ENCODE peak calls at places on chromosomes 5 and 9, in four cellular contexts. L, C, I and P are unnamed samples.

GRCh38 chr5:97172227-97172626 is 10.8 kb downstream of the RIOK2 start:
- DNase-seq in L (no peak), C (no peak), I (no peak), P (no peak)

GRCh38 chr9:124654431-124654830 is 116.7 kb downstream of the NR6A1 start:
- DNase-seq in L (no peak), C (no peak), I (no peak), P (peak; percentile 68)

GRCh38 chr5:32690153-32690552 is 21.0 kb upstream of the NPR3 start:
- DNase-seq in L (no peak), C (no peak), I (no peak), P (peak; percentile 16)

GRCh38 chr9:68637020-68637419 is 68.0 kb upstream of the PIP5K1B start:
- DNase-seq in L (no peak), C (no peak), I (no peak), P (no peak)

GRCh38 chr9:33159058-33159759 is 7.9 kb downstream of the B4GALT1 start:
- DNase-seq in L (no peak), C (no peak), I (no peak), P (peak; percentile 47)

GRCh38 chr5:172692981-172693380 is 51.9 kb downstream of the NEURL1B start:
- DNase-seq in L (no peak), C (no peak), I (no peak), P (no peak)

GRCh38 chr9:13410566-13411031 is 131.1 kb upstream of the MPDZ start:
- DNase-seq in L (no peak), C (no peak), I (no peak), P (no peak)

GRCh38 chr5:1536298-1537165 is 12.8 kb upstream of the LPCAT1 start:
- DNase-seq in L (no peak), C (peak; percentile 40), I (no peak), P (no peak)

GRCh38 chr9:129307227-129307970 is 129.3 kb upstream of the IER5L start:
- DNase-seq in L (no peak), C (no peak), I (no peak), P (no peak)

GRCh38 chr9:91978739-91979414 is 28.8 kb upstream of the ROR2 start:
- DNase-seq in L (no peak), C (no peak), I (peak; percentile 82), P (peak; percentile 43)

GRCh38 chr5:177443144-177443983 is 3.2 kb upstream of the PRR7 start:
- DNase-seq in L (no peak), C (no peak), I (no peak), P (no peak)

GRCh38 chr9:126436545-126437269 is 110.1 kb downstream of the MVB12B start:
- DNase-seq in L (no peak), C (no peak), I (peak; percentile 84), P (no peak)